ENCODE peak calls at places on chromosomes 5 and 9, in eight cellular contexts. One of them, this sample, is unnamed.

GRCh38 chr9:116355153-116355827 is 201.7 kb downstream of the PAPPA start:
- ATAC-seq in DND-41: no peak
- ATAC-seq in PC-3: no peak
- ATAC-seq in right cardiac atrium: peak; percentile 87
- ATAC-seq in lung: peak; percentile 78
- ATAC-seq in upper lobe of left lung: peak; percentile 69
- ATAC-seq in lower lobe of right lung: peak; percentile 54
- ATAC-seq in right lobe of liver: no peak
- ATAC-seq in this sample: peak; percentile 31

GRCh38 chr5:168311061-168311566 is 19.7 kb downstream of the WWC1 start:
- ATAC-seq in upper lobe of left lung: no peak
- ATAC-seq in right cardiac atrium: no peak
- ATAC-seq in right lobe of liver: no peak
- ATAC-seq in lung: no peak
- ATAC-seq in DND-41: no peak
- ATAC-seq in lower lobe of right lung: no peak
- ATAC-seq in PC-3: no peak
- ATAC-seq in this sample: no peak

GRCh38 chr9:123848447-123849085 is 81.4 kb downstream of the DENND1A start:
- ATAC-seq in PC-3: no peak
- ATAC-seq in lung: no peak
- ATAC-seq in lower lobe of right lung: no peak
- ATAC-seq in DND-41: peak; percentile 52
- ATAC-seq in upper lobe of left lung: no peak
- ATAC-seq in right lobe of liver: no peak
- ATAC-seq in right cardiac atrium: no peak
- ATAC-seq in this sample: no peak

GRCh38 chr5:65809817-65810531 is 88.0 kb downstream of the NLN start:
- ATAC-seq in DND-41: no peak
- ATAC-seq in lung: peak; percentile 49
- ATAC-seq in upper lobe of left lung: peak; percentile 84
- ATAC-seq in right lobe of liver: no peak
- ATAC-seq in lower lobe of right lung: peak; percentile 38
- ATAC-seq in PC-3: peak; percentile 82
- ATAC-seq in right cardiac atrium: peak; percentile 98
- ATAC-seq in this sample: peak; percentile 55

GRCh38 chr5:37226377-37226776 is 22.8 kb downstream of the CPLANE1 start:
- ATAC-seq in lower lobe of right lung: no peak
- ATAC-seq in right cardiac atrium: no peak
- ATAC-seq in upper lobe of left lung: no peak
- ATAC-seq in right lobe of liver: no peak
- ATAC-seq in lung: no peak
- ATAC-seq in PC-3: no peak
- ATAC-seq in DND-41: no peak
- ATAC-seq in this sample: no peak

GRCh38 chr5:84130006-84130580 is 254.6 kb downstream of the EDIL3 start:
- ATAC-seq in DND-41: no peak
- ATAC-seq in PC-3: peak; percentile 62
- ATAC-seq in lung: no peak
- ATAC-seq in right cardiac atrium: no peak
- ATAC-seq in upper lobe of left lung: no peak
- ATAC-seq in right lobe of liver: no peak
- ATAC-seq in lower lobe of right lung: no peak
- ATAC-seq in this sample: no peak

GRCh38 chr5:56908942-56909293 is 478 bp upstream of the SETD9 start:
- ATAC-seq in lung: peak; percentile 58
- ATAC-seq in right cardiac atrium: peak; percentile 84
- ATAC-seq in DND-41: peak; percentile 5
- ATAC-seq in right lobe of liver: peak; percentile 73
- ATAC-seq in lower lobe of right lung: peak; percentile 86
- ATAC-seq in PC-3: peak; percentile 61
- ATAC-seq in upper lobe of left lung: peak; percentile 81
- ATAC-seq in this sample: peak; percentile 67

GRCh38 chr5:54480296-54480695 is 24.8 kb downstream of the HSPB3 start:
- ATAC-seq in right cardiac atrium: no peak
- ATAC-seq in upper lobe of left lung: peak; percentile 16
- ATAC-seq in right lobe of liver: no peak
- ATAC-seq in lower lobe of right lung: peak; percentile 64
- ATAC-seq in DND-41: no peak
- ATAC-seq in lung: no peak
- ATAC-seq in PC-3: no peak
- ATAC-seq in this sample: no peak

GRCh38 chr5:147200001-147200400 is 34.8 kb upstream of the STK32A start:
- ATAC-seq in right lobe of liver: peak; percentile 73
- ATAC-seq in PC-3: no peak
- ATAC-seq in right cardiac atrium: no peak
- ATAC-seq in lung: no peak
- ATAC-seq in DND-41: no peak
- ATAC-seq in upper lobe of left lung: no peak
- ATAC-seq in lower lobe of right lung: no peak
- ATAC-seq in this sample: no peak

GRCh38 chr9:4117835-4118610 is 181.8 kb downstream of the GLIS3 start:
- ATAC-seq in PC-3: no peak
- ATAC-seq in right cardiac atrium: peak; percentile 43
- ATAC-seq in DND-41: peak; percentile 73
- ATAC-seq in right lobe of liver: peak; percentile 31
- ATAC-seq in lower lobe of right lung: peak; percentile 41
- ATAC-seq in upper lobe of left lung: peak; percentile 13
- ATAC-seq in lung: no peak
- ATAC-seq in this sample: no peak

GRCh38 chr5:159765760-159766517 is 150.3 kb upstream of the ADRA1B start:
- ATAC-seq in right lobe of liver: no peak
- ATAC-seq in DND-41: no peak
- ATAC-seq in lung: no peak
- ATAC-seq in upper lobe of left lung: no peak
- ATAC-seq in PC-3: no peak
- ATAC-seq in lower lobe of right lung: no peak
- ATAC-seq in right cardiac atrium: no peak
- ATAC-seq in this sample: no peak

GRCh38 chr5:41186143-41186542 is 27.2 kb downstream of the C6 start:
- ATAC-seq in upper lobe of left lung: no peak
- ATAC-seq in right lobe of liver: no peak
- ATAC-seq in lower lobe of right lung: no peak
- ATAC-seq in PC-3: no peak
- ATAC-seq in DND-41: no peak
- ATAC-seq in right cardiac atrium: no peak
- ATAC-seq in lung: no peak
- ATAC-seq in this sample: no peak

GRCh38 chr5:100518377-100518776 is 16.8 kb upstream of the FAM174A start:
- ATAC-seq in DND-41: no peak
- ATAC-seq in right lobe of liver: no peak
- ATAC-seq in right cardiac atrium: no peak
- ATAC-seq in PC-3: peak; percentile 20
- ATAC-seq in upper lobe of left lung: no peak
- ATAC-seq in lung: no peak
- ATAC-seq in lower lobe of right lung: no peak
- ATAC-seq in this sample: no peak

GRCh38 chr5:100520348-100520747 is 14.8 kb upstream of the FAM174A start:
- ATAC-seq in DND-41: no peak
- ATAC-seq in upper lobe of left lung: no peak
- ATAC-seq in lung: no peak
- ATAC-seq in PC-3: no peak
- ATAC-seq in right lobe of liver: no peak
- ATAC-seq in right cardiac atrium: no peak
- ATAC-seq in lower lobe of right lung: no peak
- ATAC-seq in this sample: no peak

GRCh38 chr5:100519075-100519474 is 16.1 kb upstream of the FAM174A start:
- ATAC-seq in right lobe of liver: no peak
- ATAC-seq in lung: no peak
- ATAC-seq in upper lobe of left lung: no peak
- ATAC-seq in lower lobe of right lung: no peak
- ATAC-seq in DND-41: no peak
- ATAC-seq in right cardiac atrium: no peak
- ATAC-seq in PC-3: no peak
- ATAC-seq in this sample: no peak

GRCh38 chr5:100517301-100517974 is 17.7 kb upstream of the FAM174A start:
- ATAC-seq in PC-3: no peak
- ATAC-seq in right lobe of liver: no peak
- ATAC-seq in upper lobe of left lung: peak; percentile 71
- ATAC-seq in lung: peak; percentile 66
- ATAC-seq in DND-41: peak; percentile 54
- ATAC-seq in lower lobe of right lung: peak; percentile 98
- ATAC-seq in right cardiac atrium: no peak
- ATAC-seq in this sample: no peak

GRCh38 chr5:100516285-100516684 is 18.9 kb upstream of the FAM174A start:
- ATAC-seq in lung: no peak
- ATAC-seq in upper lobe of left lung: no peak
- ATAC-seq in PC-3: no peak
- ATAC-seq in DND-41: peak; percentile 70
- ATAC-seq in right lobe of liver: no peak
- ATAC-seq in lower lobe of right lung: no peak
- ATAC-seq in right cardiac atrium: no peak
- ATAC-seq in this sample: no peak
- H3K27ac ChIP-seq in lung: no peak overlapping the region
- H3K27ac ChIP-seq in upper lobe of left lung: no peak overlapping the region
- H3K27ac ChIP-seq in PC-3: no peak overlapping the region
- H3K27ac ChIP-seq in DND-41: peak overlapping the region; percentile 58
- H3K27ac ChIP-seq in right lobe of liver: no peak overlapping the region
- H3K27ac ChIP-seq in lower lobe of right lung: no peak overlapping the region
- H3K27ac ChIP-seq in right cardiac atrium: no peak overlapping the region
- H3K27ac ChIP-seq in this sample: no peak overlapping the region

GRCh38 chr5:135030123-135030517 is 3.9 kb downstream of the PITX1 start:
- ATAC-seq in PC-3: no peak
- ATAC-seq in lung: no peak
- ATAC-seq in DND-41: no peak
- ATAC-seq in right lobe of liver: no peak
- ATAC-seq in lower lobe of right lung: no peak
- ATAC-seq in upper lobe of left lung: no peak
- ATAC-seq in right cardiac atrium: no peak
- ATAC-seq in this sample: no peak
- H3K27me3 ChIP-seq in PC-3: no peaks in the 10 kb centered on the region
- H3K27me3 ChIP-seq in lung: peaks cover 13% of the 10 kb centered on the region
- H3K27me3 ChIP-seq in DND-41: no peaks in the 10 kb centered on the region
- H3K27me3 ChIP-seq in right lobe of liver: peaks cover 62% of the 10 kb centered on the region
- H3K27me3 ChIP-seq in lower lobe of right lung: peaks cover 97% of the 10 kb centered on the region
- H3K27me3 ChIP-seq in upper lobe of left lung: peaks cover 81% of the 10 kb centered on the region
- H3K27me3 ChIP-seq in right cardiac atrium: no peaks in the 10 kb centered on the region
- H3K27me3 ChIP-seq in this sample: peaks cover 96% of the 10 kb centered on the region

DNA sequence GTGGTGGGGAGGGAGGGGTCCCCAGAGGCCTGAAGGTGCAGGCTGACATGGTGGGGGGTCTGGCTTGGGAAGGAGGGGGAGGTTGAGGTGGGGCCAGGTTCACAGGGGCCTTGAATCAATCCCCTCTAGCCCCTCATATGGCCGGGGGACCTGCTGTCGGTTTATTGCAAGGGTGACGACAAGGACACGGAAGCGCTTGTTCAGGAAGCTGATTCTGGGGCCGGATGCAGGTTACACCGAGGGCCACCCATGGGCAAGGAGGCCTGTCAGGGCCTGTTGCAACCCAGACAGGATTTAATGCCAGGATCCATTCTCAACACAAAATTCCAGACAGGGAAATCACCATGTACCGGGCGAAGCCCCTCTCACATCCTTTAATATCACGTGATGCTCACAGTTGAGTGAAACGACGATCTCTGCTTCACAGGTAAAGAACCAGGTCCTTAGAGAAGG is 41.6 kb upstream of the SYNPO start:
- ATAC-seq in upper lobe of left lung: no peak
- ATAC-seq in right lobe of liver: no peak
- ATAC-seq in lower lobe of right lung: no peak
- ATAC-seq in DND-41: no peak
- ATAC-seq in right cardiac atrium: no peak
- ATAC-seq in lung: no peak
- ATAC-seq in PC-3: no peak
- ATAC-seq in this sample: no peak
- H3K27ac ChIP-seq in upper lobe of left lung: no peak overlapping the region
- H3K27ac ChIP-seq in right lobe of liver: no peak overlapping the region
- H3K27ac ChIP-seq in lower lobe of right lung: peak overlapping the region; percentile 38
- H3K27ac ChIP-seq in DND-41: no peak overlapping the region
- H3K27ac ChIP-seq in right cardiac atrium: peak overlapping the region; percentile 15
- H3K27ac ChIP-seq in lung: peak overlapping the region; percentile 39
- H3K27ac ChIP-seq in PC-3: no peak overlapping the region
- H3K27ac ChIP-seq in this sample: peak overlapping the region; percentile 70

DNA sequence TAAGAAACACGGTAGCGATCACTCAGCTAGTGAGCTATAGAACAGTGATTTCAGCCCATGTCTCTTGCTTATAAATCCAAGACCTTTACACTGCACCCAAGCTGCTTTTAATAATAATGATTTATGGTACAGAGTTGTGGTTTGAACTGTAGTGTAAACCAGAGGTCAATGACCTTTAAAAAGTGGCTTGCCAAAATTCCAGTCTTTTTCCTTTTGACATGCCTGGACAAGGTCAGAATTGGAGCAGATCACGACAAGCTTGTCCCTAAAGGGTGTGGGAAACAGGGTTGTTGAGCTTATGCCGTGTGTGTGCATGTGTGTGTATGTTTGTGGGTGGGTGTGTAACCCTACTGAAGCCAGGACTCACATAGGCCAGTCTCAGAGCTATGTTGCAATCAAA is 225.3 kb upstream of the CLINT1 start:
- ATAC-seq in right lobe of liver: peak; percentile 67
- ATAC-seq in lung: no peak
- ATAC-seq in lower lobe of right lung: no peak
- ATAC-seq in PC-3: no peak
- ATAC-seq in DND-41: no peak
- ATAC-seq in upper lobe of left lung: peak; percentile 86
- ATAC-seq in right cardiac atrium: no peak
- ATAC-seq in this sample: no peak
- H3K27me3 ChIP-seq in right lobe of liver: no peaks in the 10 kb centered on the region
- H3K27me3 ChIP-seq in lung: no peaks in the 10 kb centered on the region
- H3K27me3 ChIP-seq in lower lobe of right lung: no peaks in the 10 kb centered on the region
- H3K27me3 ChIP-seq in PC-3: peaks cover 36% of the 10 kb centered on the region
- H3K27me3 ChIP-seq in DND-41: no peaks in the 10 kb centered on the region
- H3K27me3 ChIP-seq in upper lobe of left lung: no peaks in the 10 kb centered on the region
- H3K27me3 ChIP-seq in right cardiac atrium: no peaks in the 10 kb centered on the region
- H3K27me3 ChIP-seq in this sample: peaks cover 5% of the 10 kb centered on the region

DNA sequence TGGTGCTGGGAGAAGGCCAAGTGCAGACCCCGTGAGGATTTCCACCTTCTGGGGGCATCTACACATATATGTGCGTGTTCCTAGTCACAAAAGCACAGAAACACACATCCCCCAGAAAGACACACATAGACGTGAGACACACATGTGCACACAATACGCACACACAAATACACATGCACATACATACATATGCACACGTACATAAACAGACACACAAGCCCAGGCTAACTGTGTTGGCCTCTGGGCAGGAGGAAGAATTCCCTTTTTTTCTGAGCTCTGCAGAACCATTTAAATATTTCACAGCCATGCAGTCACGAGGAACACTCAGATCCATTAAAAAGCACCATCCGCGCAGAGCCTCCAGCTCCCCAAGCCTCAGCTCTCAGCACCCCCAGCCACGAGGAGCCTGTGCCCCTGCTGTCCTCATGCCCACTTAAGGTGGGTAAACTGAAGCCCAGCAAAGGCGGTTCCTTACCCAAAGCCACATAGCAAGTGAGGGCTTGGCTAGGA is 5.3 kb downstream of the NINJ1 start:
- ATAC-seq in right lobe of liver: no peak
- ATAC-seq in DND-41: no peak
- ATAC-seq in lower lobe of right lung: no peak
- ATAC-seq in right cardiac atrium: no peak
- ATAC-seq in upper lobe of left lung: no peak
- ATAC-seq in lung: no peak
- ATAC-seq in PC-3: no peak
- ATAC-seq in this sample: no peak
- H3K27ac ChIP-seq in right lobe of liver: no peak overlapping the region
- H3K27ac ChIP-seq in DND-41: no peak overlapping the region
- H3K27ac ChIP-seq in lower lobe of right lung: peak overlapping the region; percentile 67
- H3K27ac ChIP-seq in right cardiac atrium: no peak overlapping the region
- H3K27ac ChIP-seq in upper lobe of left lung: peak overlapping the region; percentile 77
- H3K27ac ChIP-seq in lung: peak overlapping the region; percentile 15
- H3K27ac ChIP-seq in PC-3: no peak overlapping the region
- H3K27ac ChIP-seq in this sample: peak overlapping the region; percentile 89